ENCODE peak calls at places on chromosomes 13 and 19, in five cellular contexts. Y is heart left ventricle, J is HCT116, Z is neural progenitor cell, V is lung. D is an unnamed sample.

GRCh38 chr13:78680064-78680463 is 21.1 kb upstream of the OBI1 start:
- DNase-seq in Y (no peak), J (no peak), Z (no peak), V (no peak), D (no peak)

GRCh38 chr13:100662470-100663211 is 12.0 kb downstream of the TMTC4 start:
- DNase-seq in Y (no peak), J (no peak), Z (no peak), V (no peak), D (no peak)

GRCh38 chr13:24858953-24859352 is 95.0 kb downstream of the RNF17 start:
- DNase-seq in Y (no peak), J (no peak), Z (no peak), V (no peak), D (no peak)

GRCh38 chr13:113157206-113157928 is 1.1 kb upstream of the PROZ start:
- DNase-seq in Y (no peak), J (no peak), Z (no peak), V (no peak), D (no peak)

GRCh38 chr13:50358221-50358620 is 343.0 kb downstream of the KCNRG start:
- DNase-seq in Y (peak), J (no peak), Z (no peak), V (no peak), D (no peak)

GRCh38 chr13:45847554-45848224 is 3.9 kb downstream of the SIAH3 start:
- DNase-seq in Y (no peak), J (no peak), Z (no peak), V (no peak), D (no peak)

GRCh38 chr19:55544776-55545439 is 435 bp downstream of the SBK3 start:
- DNase-seq in Y (no peak), J (no peak), Z (no peak), V (no peak), D (no peak)

GRCh38 chr13:106691251-106691650 is 123.3 kb upstream of the ARGLU1 start:
- DNase-seq in Y (no peak), J (no peak), Z (peak), V (no peak), D (no peak)

GRCh38 chr13:75445717-75446529 is 36.0 kb downstream of the TBC1D4 start:
- DNase-seq in Y (no peak), J (no peak), Z (no peak), V (no peak), D (no peak)

GRCh38 chr19:23436318-23436717 is 41.0 kb upstream of the ZNF91 start:
- DNase-seq in Y (no peak), J (no peak), Z (no peak), V (no peak), D (no peak)

GRCh38 chr13:113404723-113405471 is 41.0 kb upstream of the GRTP1 start:
- DNase-seq in Y (peak), J (no peak), Z (no peak), V (no peak), D (no peak)

GRCh38 chr13:47237571-47237970 is 340.7 kb upstream of the HTR2A start:
- DNase-seq in Y (no peak), J (no peak), Z (no peak), V (no peak), D (no peak)

GRCh38 chr19:58001895-58002369 is 688 bp downstream of the ZNF606 start:
- DNase-seq in Y (no peak), J (no peak), Z (no peak), V (no peak), D (no peak)
- H3K4me3 ChIP-seq in Y (peak), J (no peak), Z (peak), V (peak), D (peak)

GRCh38 chr19:45090598-45090997 is 2.4 kb upstream of the PPP1R37 start:
- DNase-seq in Y (no peak), J (no peak), Z (no peak), V (no peak), D (no peak)
- H3K4me3 ChIP-seq in Y (no peak), J (no peak), Z (peak), V (no peak), D (peak)

GRCh38 chr19:15194938-15195337 is 5.9 kb downstream of the NOTCH3 start:
- DNase-seq in Y (no peak), J (no peak), Z (no peak), V (no peak), D (peak)
- H3K4me3 ChIP-seq in Y (peak), J (peak), Z (peak), V (no peak), D (peak)

GRCh38 chr13:31159306-31159705 is 2.4 kb downstream of the HSPH1 start:
- DNase-seq in Y (no peak), J (no peak), Z (no peak), V (no peak), D (no peak)
- H3K4me3 ChIP-seq in Y (no peak), J (peak), Z (peak), V (no peak), D (peak)

DNA sequence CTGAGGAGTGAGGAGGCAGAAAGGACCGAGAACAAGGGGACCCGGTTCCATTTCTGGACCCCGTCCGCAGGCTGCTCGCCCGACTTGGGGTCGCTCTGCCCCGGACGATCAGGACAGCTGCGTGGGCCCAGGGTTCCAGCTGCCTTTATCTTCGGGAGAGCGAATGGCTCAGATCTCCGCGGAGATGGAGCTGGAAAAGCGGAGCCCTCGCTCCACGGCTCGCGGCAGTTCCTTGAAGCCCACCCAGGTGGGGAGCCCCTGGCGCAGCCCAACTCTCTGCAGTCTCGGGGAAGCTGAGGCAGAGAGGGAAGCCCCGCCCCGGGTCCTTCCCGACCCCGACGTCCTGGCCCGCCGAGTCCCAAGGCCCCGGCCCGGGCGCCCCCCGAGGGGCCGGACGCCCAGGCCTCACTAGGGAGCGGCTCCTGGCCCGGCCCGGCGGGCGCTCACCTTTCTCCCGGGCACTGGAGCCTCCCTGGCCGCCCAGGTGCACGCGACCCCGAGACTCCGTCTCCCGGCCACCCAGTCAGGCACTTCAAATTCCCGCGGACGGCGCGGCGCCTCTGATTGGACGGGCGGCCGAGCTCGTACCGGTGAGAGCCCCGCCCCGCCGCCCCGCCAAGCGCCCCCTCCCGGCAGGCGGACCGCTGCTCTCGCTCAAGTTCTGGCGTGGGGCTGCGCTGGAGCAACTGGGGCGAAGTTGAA is 485.7 kb downstream of the UQCRFS1 start:
- DNase-seq in Y (no peak), J (no peak), Z (peak), V (no peak), D (peak)
- H3K4me3 ChIP-seq in Y (no peak), J (no peak), Z (peak), V (no peak), D (peak)

DNA sequence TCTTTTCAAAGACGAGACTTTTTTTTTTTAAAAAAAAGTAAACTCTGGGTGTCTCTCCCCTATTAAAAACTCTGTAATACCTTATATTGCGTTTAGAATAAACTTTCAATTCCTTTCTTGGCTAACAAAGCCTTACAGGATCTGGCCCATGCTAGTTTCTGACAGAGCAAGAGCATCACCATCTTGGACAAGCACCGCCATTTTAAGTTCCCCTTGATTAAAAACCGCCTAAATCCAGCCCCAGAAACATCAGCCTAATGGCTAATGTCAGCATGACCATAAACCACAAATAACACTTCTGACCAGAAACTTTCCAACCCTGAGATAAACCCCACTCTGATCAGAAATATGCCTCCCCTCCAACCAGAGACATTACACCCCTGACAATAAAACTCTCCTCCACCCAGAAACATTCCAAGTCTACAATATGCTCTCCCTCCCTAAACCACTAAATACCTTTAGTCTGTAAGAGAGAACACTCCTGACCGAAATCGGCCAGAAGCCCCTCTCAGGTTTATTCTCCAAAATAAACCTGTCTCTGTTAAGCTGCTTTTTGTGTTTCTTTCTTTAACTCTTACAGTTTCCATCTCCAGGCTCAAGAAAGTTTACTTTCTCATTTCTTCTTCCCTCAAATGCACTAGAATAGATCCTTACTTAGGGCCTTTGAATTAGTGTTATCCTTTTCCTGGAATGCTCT is 1.6 kb upstream of the AKAP11 start:
- DNase-seq in Y (no peak), J (no peak), Z (no peak), V (no peak), D (no peak)
- H3K4me3 ChIP-seq in Y (no peak), J (peak), Z (peak), V (no peak), D (no peak)

D was measured in heart right ventricle.